ENCODE peak calls at places on chromosomes 16 and 17, in six cellular contexts. V is 8988T, A is mesendoderm, K is cardiac fibroblast, L is Kasumi-1, O is T-helper 2 cell. C is an unnamed sample.
A peak's percentile ranks its signal among the peaks of the same experiment; 100 is the strongest.

GRCh38 chr16:58035356-58036170 is 10.0 kb downstream of the MMP15 start:
- DNase-seq in K (no peak), L (no peak), A (no peak), V (peak; percentile 24), O (no peak), C (no peak)

GRCh38 chr16:30151091-30151490 is 28.1 kb upstream of the MAPK3 start:
- DNase-seq in V (no peak), A (no peak), O (no peak), L (no peak), K (no peak), C (no peak)

GRCh38 chr16:2953706-2954105 is 10.4 kb upstream of the KREMEN2 start:
- DNase-seq in O (no peak), A (no peak), L (no peak), V (no peak), K (no peak), C (no peak)

GRCh38 chr16:65975049-65975708 is 391.3 kb upstream of the CDH5 start:
- DNase-seq in O (no peak), V (no peak), A (peak; percentile 70), K (peak; percentile 72), L (no peak), C (no peak)

GRCh38 chr17:49835472-49835871 is 12.4 kb downstream of the TAC4 start:
- DNase-seq in A (no peak), K (no peak), V (no peak), L (no peak), O (no peak), C (no peak)

GRCh38 chr16:69057400-69058378 is 47.8 kb upstream of the HAS3 start:
- DNase-seq in A (no peak), L (peak; percentile 21), K (peak; percentile 94), V (no peak), O (no peak), C (no peak)

GRCh38 chr17:78379134-78379497 is 667 bp downstream of the PGS1 start:
- DNase-seq in L (no peak), A (peak; percentile 66), K (peak; percentile 95), O (no peak), V (no peak), C (no peak)

GRCh38 chr17:63039899-63040602 is 74.0 kb downstream of the TANC2 start:
- DNase-seq in A (no peak), V (no peak), O (no peak), L (no peak), K (peak; percentile 74), C (no peak)

GRCh38 chr16:22225060-22225459 is 19.0 kb downstream of the EEF2K start:
- DNase-seq in V (no peak), A (no peak), L (no peak), K (no peak), O (no peak), C (no peak)

GRCh38 chr16:68972720-68973119 is 129.4 kb downstream of the TANGO6 start:
- DNase-seq in V (peak; percentile 33), K (peak; percentile 85), A (peak; percentile 97), L (peak; percentile 76), O (no peak), C (peak; percentile 30)

GRCh38 chr17:77831497-77832179 is 126.9 kb upstream of the TNRC6C start:
- DNase-seq in L (no peak), O (no peak), K (peak; percentile 73), A (no peak), V (no peak), C (peak; percentile 55)

C was measured in left cardiac atrium.